ENCODE peak calls at places on chromosome 15, in ten cellular contexts. B is GM12878, G is A549, Q is tibial nerve, I is ovary, A is stomach, W is H1, K is transverse colon, V is sigmoid colon, U is K562. F is an unnamed sample. For H3K4me1, the result is how much of the 10 kb centered on the place peaks cover.

GRCh38 chr15:98815207-98815606 is 166.9 kb downstream of the IGF1R start:
- DNase-seq in B (no peak), G (no peak), Q (no peak), I (no peak), A (no peak), W (no peak), K (no peak), V (no peak), U (no peak), F (no peak)

GRCh38 chr15:53506370-53506769 is 253.1 kb downstream of the WDR72 start:
- DNase-seq in B (no peak), G (peak), Q (no peak), I (no peak), A (no peak), W (no peak), K (no peak), V (no peak), U (no peak), F (no peak)

GRCh38 chr15:39172380-39173281 is 408.2 kb upstream of the THBS1 start:
- DNase-seq in B (no peak), G (no peak), Q (no peak), I (peak), A (no peak), W (peak), K (no peak), V (peak), U (no peak), F (peak)

GRCh38 chr15:60993008-60993407 is 236.1 kb downstream of the RORA start:
- DNase-seq in B (no peak), G (no peak), Q (no peak), I (no peak), A (no peak), W (no peak), K (no peak), V (no peak), U (no peak), F (no peak)

GRCh38 chr15:75685195-75685594 is 27.5 kb downstream of the CSPG4 start:
- DNase-seq in B (no peak), G (peak), Q (no peak), I (no peak), A (no peak), W (no peak), K (no peak), V (no peak), U (no peak), F (peak)

GRCh38 chr15:60392601-60392985 is 5.2 kb downstream of the ANXA2 start:
- DNase-seq in B (no peak), G (peak), Q (no peak), I (no peak), A (no peak), W (no peak), K (peak), V (no peak), U (no peak), F (no peak)

GRCh38 chr15:61768131-61768530 is 292.1 kb downstream of the VPS13C start:
- DNase-seq in B (no peak), G (no peak), Q (no peak), I (no peak), A (no peak), W (no peak), K (no peak), V (no peak), U (no peak), F (no peak)

GRCh38 chr15:59273266-59273665 is 66.6 kb downstream of the LDHAL6B start:
- DNase-seq in B (no peak), G (peak), Q (no peak), I (no peak), A (no peak), W (no peak), K (no peak), V (no peak), U (no peak), F (no peak)

GRCh38 chr15:56251315-56252091 is 7.8 kb upstream of the RFX7 start:
- DNase-seq in B (no peak), G (no peak), Q (no peak), I (no peak), A (no peak), W (no peak), K (no peak), V (no peak), U (peak), F (no peak)

GRCh38 chr15:23403550-23403949 is 43.5 kb downstream of the GOLGA6L2 start:
- DNase-seq in B (no peak), G (no peak), Q (no peak), I (no peak), A (no peak), W (no peak), K (no peak), V (no peak), U (no peak), F (no peak)

GRCh38 chr15:60963557-60963956 is 265.5 kb downstream of the RORA start:
- DNase-seq in B (no peak), G (no peak), Q (no peak), I (no peak), A (no peak), W (no peak), K (no peak), V (no peak), U (no peak), F (no peak)

GRCh38 chr15:28099555-28100140 is 533 bp upstream of the OCA2 start:
- DNase-seq in B (no peak), G (no peak), Q (no peak), I (no peak), A (no peak), W (no peak), K (no peak), V (no peak), U (no peak), F (no peak)

GRCh38 chr15:35514759-35515158 is 31.2 kb downstream of the DPH6 start:
- DNase-seq in B (no peak), G (no peak), Q (no peak), I (no peak), A (no peak), W (no peak), K (no peak), V (no peak), U (no peak), F (no peak)

DNA sequence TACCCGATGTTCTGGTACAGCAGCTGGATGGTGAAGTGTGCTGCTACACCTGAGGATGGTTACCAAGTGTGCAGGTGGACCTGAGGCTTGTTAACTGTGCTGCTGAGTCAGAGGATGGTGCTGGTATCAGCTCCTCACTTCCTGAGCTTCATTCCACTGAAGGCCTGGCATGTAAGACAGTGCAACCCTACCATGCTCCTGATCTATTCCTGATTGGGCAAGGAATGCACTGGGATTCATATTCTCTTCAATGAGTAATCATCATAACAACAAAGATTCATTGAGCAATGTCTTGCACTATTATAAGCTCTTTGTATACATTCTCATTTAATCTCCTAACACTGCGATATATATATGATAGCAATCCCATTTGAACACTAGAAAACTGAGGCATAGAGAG is 62.9 kb upstream of the THSD4 start:
- DNase-seq in B (no peak), G (no peak), Q (no peak), I (no peak), A (no peak), W (no peak), K (no peak), V (no peak), U (no peak), F (no peak)
- H3K4me1 ChIP-seq in B (under half), G (under half), Q (under half), I (under half), A (under half), W (under half), K (under half), V (under half), U (under half), F (under half)

DNA sequence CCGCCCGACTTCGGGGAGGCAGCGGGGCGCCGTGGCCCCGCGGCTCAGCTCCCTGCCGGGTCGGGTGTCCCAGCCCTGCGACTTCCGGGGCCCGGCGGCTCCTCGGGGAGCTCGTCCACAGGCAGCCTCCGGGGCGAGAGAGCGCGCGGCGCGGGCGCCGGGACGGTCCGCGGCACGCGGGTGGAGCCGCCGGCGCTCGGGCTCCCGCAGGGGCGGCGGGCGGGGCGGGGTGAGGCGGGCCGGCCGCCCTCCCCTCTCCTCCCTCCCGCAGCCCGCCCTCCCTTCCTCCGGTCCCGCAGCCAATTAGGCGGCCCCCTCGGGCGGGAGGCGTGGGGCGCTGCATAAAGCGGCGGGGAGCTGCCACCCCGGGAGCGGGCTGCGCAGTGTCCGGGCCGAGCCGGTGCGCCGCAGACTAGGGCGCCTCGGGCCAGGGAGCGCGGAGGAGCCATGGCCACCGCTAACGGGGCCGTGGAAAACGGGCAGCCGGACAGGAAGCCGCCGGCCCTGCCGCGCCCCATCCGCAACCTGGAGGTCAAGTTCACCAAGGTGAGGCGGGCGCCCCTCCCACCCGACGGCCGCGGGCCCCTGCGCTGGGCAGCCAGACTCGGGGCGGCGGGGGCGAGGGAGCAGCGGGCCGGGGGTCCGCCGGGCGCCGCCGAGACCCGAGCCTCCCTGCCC is at the start of gene ALDH1A3:
- DNase-seq in B (no peak), G (peak), Q (peak), I (no peak), A (no peak), W (no peak), K (peak), V (peak), U (no peak), F (no peak)
- TF ChIP-seq POLR2A in B (no peak), G (peak), Q (peak), I (no peak), A (no peak), W (no peak), K (peak), V (no peak), U (no peak), F (no peak)

DNA sequence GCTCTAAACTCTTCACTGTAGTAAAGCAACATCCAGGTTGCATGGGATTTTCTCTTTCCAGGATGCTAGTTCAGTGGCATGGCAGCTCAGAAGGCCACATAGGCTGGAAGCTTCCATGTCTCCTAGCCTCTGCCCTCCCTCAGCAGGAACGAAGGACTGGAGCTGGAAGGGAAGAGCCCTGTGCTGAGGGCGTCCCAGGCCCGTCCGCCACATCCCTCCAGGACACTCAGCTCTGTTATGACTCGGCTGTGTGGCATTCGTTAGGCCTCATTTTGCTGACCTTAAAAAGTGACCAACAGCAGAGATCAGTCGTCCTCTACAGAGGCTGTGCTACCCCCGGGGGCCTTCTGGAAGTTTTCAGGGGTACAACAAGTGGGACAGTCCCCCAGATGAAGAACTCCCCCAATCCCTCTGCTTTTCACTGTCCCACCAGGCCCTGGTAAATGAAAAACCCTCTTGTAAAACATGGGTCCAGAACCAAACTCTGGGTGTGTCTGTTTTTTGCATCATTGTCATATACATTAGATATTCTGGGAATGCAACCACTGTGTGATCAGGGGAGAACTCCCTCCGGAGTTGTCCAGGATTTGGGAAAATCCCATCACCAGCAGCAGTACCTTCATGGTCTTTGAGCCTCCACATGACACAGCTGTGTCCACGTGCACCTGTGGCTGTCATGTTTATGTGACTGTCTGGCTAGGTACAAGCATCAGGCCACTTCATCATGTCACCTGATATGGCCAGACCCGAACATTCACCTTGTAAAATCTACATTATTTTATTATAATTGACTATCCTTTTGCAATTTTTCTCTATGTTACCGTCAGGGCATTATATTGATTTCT is 149.9 kb downstream of the OR4M2 start:
- DNase-seq in B (no peak), G (no peak), Q (no peak), I (no peak), A (no peak), W (no peak), K (no peak), V (peak), U (no peak), F (peak)
- TF ChIP-seq EP300 in B (no peak), G (no peak), Q (no peak), I (no peak), A (no peak), W (no peak), K (no peak), V (no peak), U (no peak), F (no peak)

GRCh38 chr15:64861960-64862359 is 20.2 kb downstream of the PLEKHO2 start:
- DNase-seq in B (no peak), G (no peak), Q (no peak), I (no peak), A (no peak), W (no peak), K (no peak), V (no peak), U (no peak), F (no peak)
- H3K4me1 ChIP-seq in B (under half), G (under half), Q (half or more), I (under half), A (under half), W (under half), K (under half), V (under half), U (under half), F (under half)

GRCh38 chr15:70097337-70098169 is at the start of gene TLE3:
- DNase-seq in B (peak), G (peak), Q (peak), I (peak), A (peak), W (peak), K (peak), V (peak), U (peak), F (peak)
- TF ChIP-seq POLR2A in B (peak), G (peak), Q (peak), I (peak), A (no peak), W (peak), K (peak), V (peak), U (peak), F (no peak)

GRCh38 chr15:100192092-100192695 is 149.6 kb downstream of the ADAMTS17 start:
- DNase-seq in B (no peak), G (no peak), Q (no peak), I (no peak), A (no peak), W (no peak), K (no peak), V (peak), U (no peak), F (no peak)

GRCh38 chr15:100198442-100198841 is 143.3 kb downstream of the ADAMTS17 start:
- DNase-seq in B (no peak), G (no peak), Q (no peak), I (no peak), A (no peak), W (no peak), K (no peak), V (no peak), U (no peak), F (no peak)

GRCh38 chr15:100196326-100197058 is 145.3 kb downstream of the ADAMTS17 start:
- DNase-seq in B (no peak), G (no peak), Q (no peak), I (no peak), A (no peak), W (peak), K (no peak), V (no peak), U (no peak), F (no peak)

GRCh38 chr15:100193277-100193860 is 148.4 kb downstream of the ADAMTS17 start:
- DNase-seq in B (no peak), G (no peak), Q (no peak), I (no peak), A (no peak), W (no peak), K (no peak), V (peak), U (no peak), F (no peak)

DNA sequence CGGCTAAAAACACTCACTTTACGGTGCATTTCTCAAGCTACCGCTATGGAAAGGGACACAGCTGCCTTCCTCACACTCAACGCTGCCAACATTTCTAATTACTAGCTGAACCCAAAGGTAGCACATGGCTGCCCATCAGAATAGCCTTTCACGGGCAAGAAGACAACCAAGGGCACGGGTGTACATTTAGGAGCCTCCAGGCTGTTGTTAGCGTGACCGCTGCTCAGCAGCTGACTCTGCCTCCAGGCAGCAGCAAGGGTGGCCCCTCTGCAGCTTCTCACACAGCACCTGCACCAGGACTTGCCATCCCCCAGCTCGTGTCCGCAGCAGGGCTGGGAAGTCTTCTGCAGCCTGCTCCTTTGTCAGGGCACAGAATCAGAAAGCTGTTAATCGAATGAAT is 146.8 kb downstream of the ADAMTS17 start:
- DNase-seq in B (no peak), G (no peak), Q (no peak), I (no peak), A (no peak), W (peak), K (no peak), V (no peak), U (no peak), F (no peak)
- TF ChIP-seq EP300 in B (no peak), G (no peak), Q (no peak), I (no peak), A (no peak), W (no peak), K (no peak), V (no peak), U (no peak), F (no peak)

GRCh38 chr15:73979636-73980035 is 12.5 kb downstream of the STOML1 start:
- DNase-seq in B (no peak), G (no peak), Q (no peak), I (no peak), A (no peak), W (no peak), K (no peak), V (peak), U (no peak), F (no peak)

GRCh38 chr15:73983211-73983727 is 8.8 kb downstream of the STOML1 start:
- DNase-seq in B (no peak), G (no peak), Q (no peak), I (no peak), A (no peak), W (no peak), K (peak), V (peak), U (no peak), F (peak)

GRCh38 chr15:73982251-73982962 is 9.7 kb downstream of the STOML1 start:
- DNase-seq in B (no peak), G (no peak), Q (peak), I (peak), A (peak), W (no peak), K (peak), V (peak), U (no peak), F (peak)

GRCh38 chr15:73983773-73984172 is 8.3 kb downstream of the STOML1 start:
- DNase-seq in B (no peak), G (no peak), Q (no peak), I (no peak), A (no peak), W (no peak), K (no peak), V (peak), U (no peak), F (peak)

GRCh38 chr15:73981761-73982222 is 10.3 kb downstream of the STOML1 start:
- DNase-seq in B (no peak), G (no peak), Q (no peak), I (no peak), A (no peak), W (no peak), K (no peak), V (peak), U (no peak), F (no peak)
- H3K4me1 ChIP-seq in B (under half), G (under half), Q (half or more), I (under half), A (under half), W (under half), K (under half), V (under half), U (under half), F (half or more)

GRCh38 chr15:40928975-40929729 is at the start of gene DLL4:
- DNase-seq in B (no peak), G (peak), Q (no peak), I (no peak), A (peak), W (peak), K (peak), V (no peak), U (peak), F (peak)
- TF ChIP-seq POLR2A in B (peak), G (peak), Q (no peak), I (peak), A (no peak), W (no peak), K (peak), V (peak), U (peak), F (peak)

GRCh38 chr15:78811124-78811824 is at the start of gene ADAMTS7:
- DNase-seq in B (no peak), G (peak), Q (peak), I (peak), A (peak), W (peak), K (peak), V (peak), U (peak), F (peak)
- TF ChIP-seq EP300 in B (no peak), G (no peak), Q (peak), I (no peak), A (no peak), W (peak), K (no peak), V (no peak), U (no peak), F (no peak)

DNA sequence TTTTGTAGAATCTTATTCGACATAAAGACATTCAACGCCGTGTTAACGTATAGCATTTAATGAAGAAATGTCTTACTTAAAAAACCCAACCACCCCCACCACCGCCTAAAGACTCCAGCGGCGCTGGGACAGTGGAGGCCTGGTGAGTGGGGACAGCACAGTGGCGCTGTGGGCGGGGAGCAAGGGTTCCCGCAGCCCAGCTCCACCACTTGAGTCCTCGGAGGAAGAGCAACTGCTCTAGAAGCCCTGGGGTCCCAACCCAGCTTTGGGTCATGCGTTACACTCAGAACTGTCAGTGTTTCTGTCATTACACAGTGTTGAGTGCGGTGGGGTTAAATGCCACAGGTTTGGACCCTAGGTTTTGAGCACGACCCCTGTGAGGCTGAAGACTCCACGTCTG is 62.1 kb downstream of the CHSY1 start:
- DNase-seq in B (no peak), G (no peak), Q (no peak), I (no peak), A (no peak), W (no peak), K (no peak), V (no peak), U (no peak), F (no peak)
- H3K4me1 ChIP-seq in B (under half), G (under half), Q (half or more), I (under half), A (half or more), W (under half), K (under half), V (under half), U (under half), F (half or more)

F was measured in upper lobe of left lung.